ENCODE peak calls at places on chromosome 10, in seven cellular contexts. L is AG08396, E is neural progenitor cell, O is nucleus accumbens, P is ovary, Z is Peyer's patch, H is activated T-cell treated with anti-CD3 and anti-CD28 coated beads for 48 hours. F is an unnamed sample.

GRCh38 chr10:78964952-78965633 is 103.7 kb upstream of the ZMIZ1 start:
- DNase-seq in L (no peak), E (peak; percentile 88), O (peak; percentile 81), P (no peak), Z (no peak), H (no peak), F (peak; percentile 38)

GRCh38 chr10:128626397-128627060 is 500.3 kb upstream of the MKI67 start:
- DNase-seq in L (no peak), E (peak; percentile 34), O (no peak), P (no peak), Z (no peak), H (no peak), F (no peak)

GRCh38 chr10:60905580-60905979 is 38.4 kb downstream of the RHOBTB1 start:
- DNase-seq in L (peak; percentile 30), E (no peak), O (no peak), P (peak; percentile 55), Z (no peak), H (no peak), F (no peak)

GRCh38 chr10:44261710-44262455 is 123.0 kb downstream of the CXCL12 start:
- DNase-seq in L (peak; percentile 17), E (no peak), O (no peak), P (peak; percentile 44), Z (no peak), H (no peak), F (no peak)

GRCh38 chr10:132848951-132849545 is 63.1 kb upstream of the NKX6-2 start:
- DNase-seq in L (no peak), E (no peak), O (no peak), P (peak; percentile 24), Z (peak; percentile 42), H (no peak), F (no peak)

GRCh38 chr10:7519351-7519750 is 108.5 kb upstream of the SFMBT2 start:
- DNase-seq in L (no peak), E (no peak), O (no peak), P (no peak), Z (no peak), H (no peak), F (no peak)

GRCh38 chr10:86779267-86780017 is 23.0 kb downstream of the BMPR1A start:
- DNase-seq in L (no peak), E (no peak), O (no peak), P (no peak), Z (no peak), H (no peak), F (no peak)

GRCh38 chr10:100106865-100107264 is 25.2 kb upstream of the CPN1 start:
- DNase-seq in L (no peak), E (no peak), O (no peak), P (no peak), Z (no peak), H (no peak), F (no peak)

GRCh38 chr10:6140965-6141295 is 52.1 kb downstream of the RBM17 start:
- DNase-seq in L (no peak), E (no peak), O (no peak), P (no peak), Z (no peak), H (no peak), F (no peak)

GRCh38 chr10:30133198-30133597 is 73.8 kb upstream of the JCAD start:
- DNase-seq in L (no peak), E (no peak), O (no peak), P (no peak), Z (no peak), H (no peak), F (no peak)